ENCODE peak calls at places on chromosomes 4 and X, in six cellular contexts. One of them, this sample, is unnamed.
A peak's percentile ranks its signal among the peaks of the same experiment; 100 is the strongest.

GRCh38 chr4:38715076-38715475 is 51.1 kb downstream of the KLF3 start:
- DNase-seq in kidney epithelial cell: no peak
- DNase-seq in lower leg skin: no peak
- DNase-seq in tibial artery: no peak
- DNase-seq in CD4-positive, alpha-beta T cell: no peak
- DNase-seq in spleen: no peak
- DNase-seq in this sample: no peak

GRCh38 chr4:121155893-121156292 is 8.2 kb downstream of the TNIP3 start:
- DNase-seq in CD4-positive, alpha-beta T cell: no peak
- DNase-seq in tibial artery: no peak
- DNase-seq in kidney epithelial cell: peak; percentile 48
- DNase-seq in lower leg skin: no peak
- DNase-seq in spleen: no peak
- DNase-seq in this sample: peak; percentile 59

GRCh38 chrX:16476692-16477091 is 173.3 kb upstream of the S100G start:
- DNase-seq in CD4-positive, alpha-beta T cell: no peak
- DNase-seq in spleen: no peak
- DNase-seq in lower leg skin: no peak
- DNase-seq in tibial artery: no peak
- DNase-seq in kidney epithelial cell: no peak
- DNase-seq in this sample: no peak

GRCh38 chr4:38939150-38939549 is 71.5 kb downstream of the FAM114A1 start:
- DNase-seq in lower leg skin: no peak
- DNase-seq in spleen: no peak
- DNase-seq in CD4-positive, alpha-beta T cell: no peak
- DNase-seq in tibial artery: no peak
- DNase-seq in kidney epithelial cell: no peak
- DNase-seq in this sample: no peak

GRCh38 chr4:138275946-138276621 is 33.9 kb upstream of the SLC7A11 start:
- DNase-seq in tibial artery: no peak
- DNase-seq in kidney epithelial cell: peak; percentile 57
- DNase-seq in spleen: no peak
- DNase-seq in CD4-positive, alpha-beta T cell: no peak
- DNase-seq in lower leg skin: no peak
- DNase-seq in this sample: peak; percentile 79

GRCh38 chr4:93147524-93148212 is 680.9 kb upstream of the ATOH1 start:
- DNase-seq in tibial artery: no peak
- DNase-seq in CD4-positive, alpha-beta T cell: no peak
- DNase-seq in kidney epithelial cell: no peak
- DNase-seq in spleen: no peak
- DNase-seq in lower leg skin: no peak
- DNase-seq in this sample: no peak

GRCh38 chrX:151073767-151074166 is 90.6 kb downstream of the HMGB3 start:
- DNase-seq in spleen: no peak
- DNase-seq in kidney epithelial cell: no peak
- DNase-seq in CD4-positive, alpha-beta T cell: no peak
- DNase-seq in tibial artery: no peak
- DNase-seq in lower leg skin: no peak
- DNase-seq in this sample: no peak

GRCh38 chrX:48897621-48898306 is at the start of the genes PQBP1 and TIMM17B:
- DNase-seq in spleen: peak; percentile 95
- DNase-seq in lower leg skin: peak; percentile 97
- DNase-seq in CD4-positive, alpha-beta T cell: peak; percentile 79
- DNase-seq in kidney epithelial cell: peak; percentile 79
- DNase-seq in tibial artery: peak; percentile 94
- DNase-seq in this sample: peak; percentile 86

GRCh38 chr4:125314676-125315570 is at the start of gene FAT4:
- DNase-seq in kidney epithelial cell: peak; percentile 67
- DNase-seq in tibial artery: peak; percentile 98
- DNase-seq in spleen: peak; percentile 91
- DNase-seq in CD4-positive, alpha-beta T cell: no peak
- DNase-seq in lower leg skin: peak; percentile 98
- DNase-seq in this sample: peak; percentile 97

GRCh38 chrX:111365770-111366325 is 46.1 kb downstream of the DCX start:
- DNase-seq in tibial artery: no peak
- DNase-seq in kidney epithelial cell: no peak
- DNase-seq in spleen: no peak
- DNase-seq in CD4-positive, alpha-beta T cell: no peak
- DNase-seq in lower leg skin: no peak
- DNase-seq in this sample: no peak

GRCh38 chr4:152773953-152774352 is 5.6 kb downstream of the TIGD4 start:
- DNase-seq in spleen: no peak
- DNase-seq in tibial artery: no peak
- DNase-seq in kidney epithelial cell: no peak
- DNase-seq in lower leg skin: no peak
- DNase-seq in CD4-positive, alpha-beta T cell: no peak
- DNase-seq in this sample: no peak

GRCh38 chrX:70087857-70088256 is 25.6 kb downstream of the OTUD6A start:
- DNase-seq in kidney epithelial cell: no peak
- DNase-seq in lower leg skin: no peak
- DNase-seq in spleen: no peak
- DNase-seq in tibial artery: no peak
- DNase-seq in CD4-positive, alpha-beta T cell: no peak
- DNase-seq in this sample: no peak

GRCh38 chr4:57658188-57658587 is 548.0 kb upstream of the IGFBP7 start:
- DNase-seq in tibial artery: no peak
- DNase-seq in CD4-positive, alpha-beta T cell: no peak
- DNase-seq in lower leg skin: no peak
- DNase-seq in kidney epithelial cell: no peak
- DNase-seq in spleen: no peak
- DNase-seq in this sample: no peak

GRCh38 chr4:188403272-188403671 is 264.0 kb downstream of the TRIML1 start:
- DNase-seq in CD4-positive, alpha-beta T cell: no peak
- DNase-seq in tibial artery: no peak
- DNase-seq in kidney epithelial cell: no peak
- DNase-seq in spleen: no peak
- DNase-seq in lower leg skin: no peak
- DNase-seq in this sample: no peak
- TF ChIP-seq CTCF in CD4-positive, alpha-beta T cell: no peak
- TF ChIP-seq CTCF in tibial artery: no peak
- TF ChIP-seq CTCF in kidney epithelial cell: no peak
- TF ChIP-seq CTCF in spleen: no peak
- TF ChIP-seq CTCF in lower leg skin: no peak
- TF ChIP-seq CTCF in this sample: no peak

GRCh38 chr4:23946307-23946706 is 56.5 kb upstream of the PPARGC1A start:
- DNase-seq in CD4-positive, alpha-beta T cell: no peak
- DNase-seq in kidney epithelial cell: no peak
- DNase-seq in spleen: no peak
- DNase-seq in lower leg skin: no peak
- DNase-seq in tibial artery: no peak
- DNase-seq in this sample: no peak

GRCh38 chr4:23957465-23957864 is 67.6 kb upstream of the PPARGC1A start:
- DNase-seq in lower leg skin: no peak
- DNase-seq in tibial artery: no peak
- DNase-seq in kidney epithelial cell: no peak
- DNase-seq in spleen: no peak
- DNase-seq in CD4-positive, alpha-beta T cell: no peak
- DNase-seq in this sample: no peak

GRCh38 chr4:23947826-23948225 is 58.0 kb upstream of the PPARGC1A start:
- DNase-seq in tibial artery: no peak
- DNase-seq in kidney epithelial cell: no peak
- DNase-seq in lower leg skin: no peak
- DNase-seq in spleen: no peak
- DNase-seq in CD4-positive, alpha-beta T cell: no peak
- DNase-seq in this sample: no peak

GRCh38 chr4:23956601-23957364 is 66.9 kb upstream of the PPARGC1A start:
- DNase-seq in kidney epithelial cell: no peak
- DNase-seq in tibial artery: no peak
- DNase-seq in lower leg skin: no peak
- DNase-seq in spleen: no peak
- DNase-seq in CD4-positive, alpha-beta T cell: no peak
- DNase-seq in this sample: no peak

DNA sequence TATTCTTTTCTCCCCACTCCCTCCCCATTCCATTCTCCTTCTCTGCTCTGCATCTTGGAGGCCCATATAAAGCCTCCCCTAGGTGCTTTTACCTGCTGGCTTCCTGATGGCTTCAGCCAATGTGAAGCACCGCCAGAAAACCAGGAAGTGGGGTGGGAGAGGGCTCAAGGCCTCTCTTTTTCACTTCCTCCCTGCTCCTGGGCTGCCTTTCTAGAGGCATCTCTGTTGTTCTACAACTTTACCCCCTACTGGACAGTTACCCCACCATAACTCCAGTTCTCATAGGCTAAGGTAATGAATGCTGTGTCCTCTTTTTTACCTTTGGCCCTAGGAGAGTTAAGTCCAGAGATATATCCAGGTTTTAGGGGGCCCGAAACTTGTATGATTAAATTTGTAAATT is 62.4 kb upstream of the PPARGC1A start:
- DNase-seq in spleen: no peak
- DNase-seq in CD4-positive, alpha-beta T cell: no peak
- DNase-seq in tibial artery: no peak
- DNase-seq in kidney epithelial cell: no peak
- DNase-seq in lower leg skin: no peak
- DNase-seq in this sample: no peak
- TF ChIP-seq CTCF in spleen: no peak
- TF ChIP-seq CTCF in CD4-positive, alpha-beta T cell: no peak
- TF ChIP-seq CTCF in tibial artery: no peak
- TF ChIP-seq CTCF in kidney epithelial cell: no peak
- TF ChIP-seq CTCF in lower leg skin: no peak
- TF ChIP-seq CTCF in this sample: no peak

DNA sequence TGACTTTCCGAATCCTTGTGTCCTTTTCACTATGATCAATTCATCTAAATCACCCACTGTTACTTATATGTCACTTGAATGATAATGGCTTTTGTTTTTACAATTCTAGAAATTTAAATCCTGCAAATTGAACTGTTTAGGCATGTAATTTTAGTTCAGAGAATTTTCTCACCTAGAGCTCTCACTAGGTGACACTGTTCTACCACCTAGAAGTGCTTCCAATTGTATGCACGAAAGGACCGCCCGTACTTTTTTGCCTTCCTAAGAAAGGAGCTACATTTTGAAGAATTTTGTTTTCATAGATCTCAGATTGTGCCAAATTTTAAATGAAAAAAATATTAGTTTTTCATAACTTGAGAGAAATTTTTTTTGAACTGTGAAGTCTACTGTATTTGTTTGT is 481.6 kb upstream of the FSTL5 start:
- DNase-seq in kidney epithelial cell: no peak
- DNase-seq in CD4-positive, alpha-beta T cell: no peak
- DNase-seq in spleen: no peak
- DNase-seq in tibial artery: no peak
- DNase-seq in lower leg skin: no peak
- DNase-seq in this sample: no peak
- TF ChIP-seq CTCF in kidney epithelial cell: peak; percentile 55
- TF ChIP-seq CTCF in CD4-positive, alpha-beta T cell: no peak
- TF ChIP-seq CTCF in spleen: no peak
- TF ChIP-seq CTCF in tibial artery: no peak
- TF ChIP-seq CTCF in lower leg skin: no peak
- TF ChIP-seq CTCF in this sample: no peak

GRCh38 chr4:42656986-42657792 is at the start of gene ATP8A1:
- DNase-seq in lower leg skin: peak; percentile 98
- DNase-seq in tibial artery: peak; percentile 96
- DNase-seq in spleen: peak; percentile 99
- DNase-seq in kidney epithelial cell: peak; percentile 34
- DNase-seq in CD4-positive, alpha-beta T cell: peak; percentile 94
- DNase-seq in this sample: peak; percentile 57
- TF ChIP-seq CTCF in lower leg skin: no peak
- TF ChIP-seq CTCF in tibial artery: peak; percentile 12
- TF ChIP-seq CTCF in spleen: no peak
- TF ChIP-seq CTCF in kidney epithelial cell: no peak
- TF ChIP-seq CTCF in CD4-positive, alpha-beta T cell: no peak
- TF ChIP-seq CTCF in this sample: peak; percentile 20

GRCh38 chr4:159014896-159015295 is 88.0 kb upstream of the RAPGEF2 start:
- DNase-seq in CD4-positive, alpha-beta T cell: no peak
- DNase-seq in tibial artery: no peak
- DNase-seq in kidney epithelial cell: no peak
- DNase-seq in spleen: no peak
- DNase-seq in lower leg skin: no peak
- DNase-seq in this sample: peak; percentile 45

GRCh38 chr4:159017323-159018036 is 85.4 kb upstream of the RAPGEF2 start:
- DNase-seq in CD4-positive, alpha-beta T cell: no peak
- DNase-seq in tibial artery: no peak
- DNase-seq in spleen: no peak
- DNase-seq in kidney epithelial cell: no peak
- DNase-seq in lower leg skin: no peak
- DNase-seq in this sample: no peak

GRCh38 chr4:159018062-159018629 is 84.7 kb upstream of the RAPGEF2 start:
- DNase-seq in lower leg skin: no peak
- DNase-seq in tibial artery: no peak
- DNase-seq in kidney epithelial cell: no peak
- DNase-seq in CD4-positive, alpha-beta T cell: no peak
- DNase-seq in spleen: no peak
- DNase-seq in this sample: no peak

GRCh38 chr4:159015862-159016261 is 87.0 kb upstream of the RAPGEF2 start:
- DNase-seq in kidney epithelial cell: no peak
- DNase-seq in spleen: no peak
- DNase-seq in tibial artery: no peak
- DNase-seq in CD4-positive, alpha-beta T cell: no peak
- DNase-seq in lower leg skin: no peak
- DNase-seq in this sample: no peak

DNA sequence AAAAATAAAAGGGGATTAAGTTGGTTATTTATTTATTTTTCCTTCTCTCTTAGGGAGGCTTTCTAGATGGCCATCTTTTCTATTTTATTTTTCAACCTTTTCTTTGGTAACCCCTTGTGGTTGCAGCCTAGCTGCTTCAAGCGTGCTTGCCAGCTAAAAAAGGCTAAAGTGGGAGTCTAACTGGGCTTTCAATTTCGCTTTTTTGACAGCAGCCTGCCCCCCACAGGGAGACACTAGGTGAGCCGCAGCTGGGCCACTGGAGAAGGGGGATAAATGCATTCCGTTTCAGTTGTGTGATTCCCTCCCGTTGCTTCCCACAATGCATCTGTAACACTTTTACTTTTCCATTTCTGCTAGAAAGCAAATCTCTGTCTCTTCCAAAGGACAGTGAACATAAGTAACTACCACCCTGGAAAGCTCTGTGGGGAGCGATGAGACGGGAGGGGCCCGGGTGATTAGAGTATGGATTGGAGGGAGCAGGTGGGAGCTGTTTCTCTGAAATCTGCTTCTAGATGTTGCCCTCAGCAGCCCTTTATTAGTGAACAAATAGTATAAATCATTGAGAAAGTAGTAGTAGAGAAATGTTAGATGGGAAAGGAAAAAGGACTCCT is 86.2 kb upstream of the RAPGEF2 start:
- DNase-seq in spleen: no peak
- DNase-seq in lower leg skin: no peak
- DNase-seq in CD4-positive, alpha-beta T cell: no peak
- DNase-seq in kidney epithelial cell: peak; percentile 29
- DNase-seq in tibial artery: no peak
- DNase-seq in this sample: no peak
- TF ChIP-seq CTCF in spleen: no peak
- TF ChIP-seq CTCF in lower leg skin: no peak
- TF ChIP-seq CTCF in CD4-positive, alpha-beta T cell: no peak
- TF ChIP-seq CTCF in kidney epithelial cell: peak; percentile 50
- TF ChIP-seq CTCF in tibial artery: no peak
- TF ChIP-seq CTCF in this sample: no peak

DNA sequence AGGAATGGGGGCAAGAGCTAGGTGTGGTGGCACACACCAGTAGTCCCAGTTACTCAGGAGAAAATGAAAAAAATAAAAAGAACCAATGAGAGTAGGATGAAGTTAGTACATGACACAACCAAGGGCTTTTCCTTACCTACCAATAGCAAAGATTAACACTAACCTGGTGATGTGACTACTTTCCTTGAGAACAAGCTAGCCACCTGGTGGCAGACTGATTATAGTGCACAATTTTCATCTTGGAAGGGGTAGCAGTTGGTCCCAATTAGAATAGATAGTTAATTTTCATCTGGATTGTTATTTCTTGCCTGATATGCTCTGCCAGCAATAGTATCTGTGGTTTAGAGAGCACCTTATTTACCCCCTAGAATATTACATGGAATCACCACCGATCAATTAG is 1216.8 kb upstream of the PABPC4L start:
- DNase-seq in lower leg skin: no peak
- DNase-seq in kidney epithelial cell: no peak
- DNase-seq in CD4-positive, alpha-beta T cell: no peak
- DNase-seq in tibial artery: no peak
- DNase-seq in spleen: no peak
- DNase-seq in this sample: no peak
- TF ChIP-seq CTCF in lower leg skin: no peak
- TF ChIP-seq CTCF in kidney epithelial cell: peak; percentile 37
- TF ChIP-seq CTCF in CD4-positive, alpha-beta T cell: no peak
- TF ChIP-seq CTCF in tibial artery: no peak
- TF ChIP-seq CTCF in spleen: no peak
- TF ChIP-seq CTCF in this sample: peak; percentile 16

This sample was measured in AG09319.